ENCODE peak calls at places on chromosomes 12 and 14, in four cellular contexts. N, J, M and V are unnamed samples.

GRCh38 chr12:111753144-111753881 is 13.4 kb upstream of the ALDH2 start:
- DNase-seq in N (peak; percentile 80), J (peak; percentile 53), M (no peak), V (peak; percentile 87)

GRCh38 chr12:124764451-124764850 is 99.2 kb downstream of the SCARB1 start:
- DNase-seq in N (peak; percentile 71), J (no peak), M (no peak), V (peak; percentile 35)

GRCh38 chr12:82608706-82609105 is 78.0 kb upstream of the TMTC2 start:
- DNase-seq in N (no peak), J (no peak), M (no peak), V (no peak)

GRCh38 chr14:96902004-96902403 is 104.8 kb downstream of the VRK1 start:
- DNase-seq in N (no peak), J (no peak), M (no peak), V (no peak)

GRCh38 chr14:26709019-26709418 is 111.2 kb upstream of the NOVA1 start:
- DNase-seq in N (no peak), J (no peak), M (no peak), V (no peak)

GRCh38 chr12:95942106-95942531 is 295 bp downstream of the CCDC38 start:
- DNase-seq in N (no peak), J (peak; percentile 46), M (no peak), V (no peak)

GRCh38 chr12:54352891-54353874 is 11.1 kb downstream of the GPR84 start:
- DNase-seq in N (peak; percentile 51), J (no peak), M (no peak), V (peak; percentile 59)

GRCh38 chr12:113306382-113306781 is 28.5 kb downstream of the SLC8B1 start:
- DNase-seq in N (no peak), J (no peak), M (no peak), V (no peak)

GRCh38 chr12:93243689-93244513 is 133.8 kb upstream of the NUDT4 start:
- DNase-seq in N (no peak), J (peak; percentile 89), M (peak; percentile 75), V (no peak)

GRCh38 chr12:124379938-124380754 is 85.3 kb downstream of the RFLNA start:
- DNase-seq in N (no peak), J (no peak), M (no peak), V (no peak)

GRCh38 chr12:52828156-52829090 is 5.7 kb downstream of the KRT79 start:
- DNase-seq in N (no peak), J (no peak), M (no peak), V (no peak)

GRCh38 chr12:38588618-38589309 is 272.2 kb downstream of the ALG10B start:
- DNase-seq in N (no peak), J (no peak), M (no peak), V (no peak)

DNA sequence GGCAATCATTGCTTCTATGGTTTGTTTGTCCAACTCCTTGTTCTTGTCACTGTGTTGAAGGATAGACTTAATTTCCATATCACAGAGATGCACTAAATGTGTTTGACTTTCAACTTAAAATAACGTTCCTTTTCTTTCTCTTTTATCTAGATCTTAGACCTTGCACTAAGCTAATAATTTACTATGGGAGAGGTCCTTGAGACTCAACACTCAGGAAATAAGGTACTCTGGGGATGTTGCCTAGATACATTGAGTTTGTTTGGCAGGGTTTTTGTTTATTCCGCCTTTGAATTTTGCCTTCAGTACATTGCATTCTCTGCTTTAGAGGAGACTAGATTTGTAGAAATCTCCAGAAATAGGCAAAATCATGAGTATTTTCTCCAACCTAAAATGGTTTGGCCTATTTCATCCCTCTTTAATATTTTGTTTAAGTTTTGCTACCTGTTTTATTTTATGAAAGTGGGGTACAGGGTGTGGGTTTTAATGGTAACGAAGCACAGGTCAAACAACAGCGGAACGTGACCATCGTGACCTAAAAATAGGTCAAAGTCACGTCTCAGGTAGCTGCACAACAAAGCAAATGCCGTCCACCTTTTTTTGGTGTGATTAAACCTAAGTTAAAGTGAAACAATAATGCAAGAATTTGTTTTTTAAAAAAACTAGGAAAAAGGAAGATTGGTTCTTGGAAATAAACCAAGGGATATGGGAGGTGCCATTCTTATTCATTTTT is 115.3 kb upstream of the CPSF6 start:
- DNase-seq in N (no peak), J (no peak), M (no peak), V (no peak)
- TF ChIP-seq HDAC2 in N (no peak), J (no peak), M (no peak), V (no peak)

DNA sequence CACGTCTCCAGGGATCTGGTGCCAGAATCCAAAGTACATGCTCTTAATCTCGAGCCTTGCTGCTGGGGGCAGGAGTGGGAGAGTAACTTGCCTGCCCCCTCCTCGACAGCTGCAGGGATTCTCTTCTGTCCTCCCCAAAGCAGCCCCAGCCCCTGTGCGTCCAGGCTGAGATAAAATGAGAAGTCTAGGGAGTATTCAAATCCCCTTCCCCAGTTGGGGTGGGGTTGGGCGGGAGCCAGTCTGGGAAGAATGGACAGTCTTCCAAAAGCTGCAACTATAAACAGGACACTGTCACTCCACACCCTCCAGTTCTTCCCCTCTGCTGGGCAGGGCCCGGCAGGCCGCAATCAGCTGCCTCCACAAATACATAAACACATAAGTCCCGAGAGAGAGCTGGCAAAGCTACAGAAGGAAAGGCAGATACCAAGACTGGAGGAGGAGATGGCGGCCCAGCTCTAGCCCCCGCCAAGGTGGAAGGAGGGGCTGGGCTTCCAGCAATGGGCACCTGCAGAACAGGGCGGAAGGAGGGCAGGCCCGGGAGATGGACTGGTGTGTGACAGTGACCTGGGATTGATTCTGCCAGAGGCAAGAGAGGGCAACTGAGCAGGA is 12.7 kb downstream of the LTBP2 start:
- DNase-seq in N (no peak), J (no peak), M (no peak), V (no peak)
- TF ChIP-seq SP1 in N (no peak), J (no peak), M (no peak), V (no peak)

GRCh38 chr14:94675036-94675435 is 62.8 kb downstream of the SERPINA3 start:
- DNase-seq in N (no peak), J (no peak), M (no peak), V (no peak)

GRCh38 chr14:94673781-94674231 is 61.6 kb downstream of the SERPINA3 start:
- DNase-seq in N (no peak), J (no peak), M (no peak), V (no peak)

GRCh38 chr14:94673071-94673470 is 60.9 kb downstream of the SERPINA3 start:
- DNase-seq in N (no peak), J (no peak), M (no peak), V (no peak)

GRCh38 chr14:94671870-94672444 is 59.8 kb downstream of the SERPINA3 start:
- DNase-seq in N (no peak), J (peak; percentile 53), M (no peak), V (no peak)

DNA sequence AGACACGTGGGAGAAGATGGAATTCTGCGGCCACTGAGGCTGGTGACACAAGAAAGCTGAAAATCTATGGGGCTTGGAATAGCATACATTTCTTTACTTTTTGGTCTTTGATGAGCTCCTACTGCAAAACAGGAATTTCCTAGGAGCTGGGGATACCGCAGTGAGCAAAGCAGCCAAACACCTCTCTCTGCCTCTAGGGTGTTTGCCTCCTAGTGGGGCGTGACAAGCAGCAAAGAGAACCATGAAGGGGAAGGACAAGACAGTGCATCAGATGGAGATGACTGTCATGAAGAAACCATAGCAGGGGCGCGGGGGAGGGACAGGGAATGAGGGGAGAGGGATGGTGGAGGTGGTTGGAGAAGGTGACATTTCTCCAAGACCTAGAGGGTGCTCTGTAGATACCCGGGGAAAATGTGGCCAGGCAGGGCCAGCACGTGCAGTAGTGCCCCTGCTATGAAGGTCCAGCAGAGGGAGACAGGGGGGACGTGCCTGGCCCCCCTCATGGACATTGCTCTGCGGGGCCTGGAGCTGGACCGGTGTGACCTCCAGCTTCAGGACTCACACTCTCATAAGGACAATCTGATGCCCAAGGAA is 58.6 kb downstream of the SERPINA3 start:
- DNase-seq in N (no peak), J (no peak), M (no peak), V (no peak)
- TF ChIP-seq CREB1 in N (no peak), J (no peak), M (no peak), V (no peak)

GRCh38 chr14:71238835-71239234 is 331.6 kb downstream of the PCNX1 start:
- DNase-seq in N (no peak), J (no peak), M (no peak), V (no peak)
- TF ChIP-seq HDAC2 in N (no peak), J (no peak), M (no peak), V (no peak)

DNA sequence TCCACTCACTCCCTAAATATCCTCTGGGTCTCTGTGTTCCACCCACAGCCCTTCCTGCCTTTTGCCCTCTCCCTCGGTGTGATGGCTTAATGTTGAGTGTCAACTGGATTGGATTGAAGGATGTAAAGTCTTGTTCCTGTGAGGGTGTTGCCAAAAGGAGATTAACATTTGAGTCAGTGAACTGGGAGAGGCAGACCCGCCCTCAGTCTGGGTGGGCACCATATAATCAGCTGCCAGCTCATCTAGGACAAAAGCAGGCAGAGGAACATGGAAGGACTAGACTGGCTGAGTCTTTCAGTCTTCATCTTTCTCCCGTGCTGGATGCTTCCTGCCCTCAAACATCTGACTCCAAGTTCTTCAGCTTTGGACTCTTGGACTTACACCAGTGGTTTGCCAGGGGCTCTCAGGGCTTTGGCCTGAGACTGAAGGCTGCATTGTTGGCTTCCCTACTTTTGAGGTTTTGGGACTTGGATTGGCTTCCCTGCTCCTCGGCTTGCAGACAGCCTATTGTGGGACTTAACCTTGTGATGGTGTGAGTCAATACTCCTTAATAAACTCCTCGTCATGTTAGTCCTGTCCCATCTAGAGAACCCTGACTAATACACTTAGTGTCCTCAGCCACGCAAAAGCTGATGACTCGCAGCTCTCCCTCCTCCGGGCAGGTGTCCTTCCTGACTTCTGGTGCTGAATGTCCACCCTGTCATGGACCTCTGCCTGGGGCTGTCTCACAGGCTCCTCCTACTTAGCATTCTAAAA is 5.9 kb downstream of the DGLUCY start:
- DNase-seq in N (no peak), J (no peak), M (no peak), V (no peak)
- TF ChIP-seq SP1 in N (no peak), J (no peak), M (no peak), V (no peak)

DNA sequence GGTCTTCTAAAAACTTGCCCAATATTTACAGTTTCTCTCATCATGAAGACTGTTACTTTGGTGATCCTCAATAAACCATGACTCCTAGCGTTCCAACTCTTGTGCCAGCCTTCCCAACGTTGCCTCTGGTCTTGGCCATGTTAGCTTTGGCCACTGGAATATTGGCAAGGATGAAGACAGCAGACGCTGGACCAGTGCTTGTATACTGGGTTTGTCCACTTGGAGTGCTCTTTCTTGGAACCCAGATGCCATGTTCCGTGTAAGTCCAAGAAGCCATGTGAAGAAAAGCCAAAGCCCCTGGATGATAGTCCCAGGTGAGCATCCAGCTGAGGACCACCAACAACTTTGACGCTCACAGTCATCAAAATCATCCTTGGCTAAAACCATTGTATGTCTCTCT is 379.6 kb downstream of the NUAK1 start:
- DNase-seq in N (no peak), J (no peak), M (no peak), V (no peak)
- TF ChIP-seq CREB1 in N (no peak), J (no peak), M (no peak), V (no peak)